ENCODE peak calls at places on chromosomes 2 and 18, in eight cellular contexts. H, O, X, V, Z, G, S and D are unnamed samples. For H3K4me1, the result is how much of the 10 kb centered on the place peaks cover.

GRCh38 chr2:54042908-54043620 is 72.3 kb upstream of the PSME4 start:
- DNase-seq in H (peak), O (no peak), X (no peak), V (no peak), Z (no peak), G (peak), S (peak), D (peak)

GRCh38 chr2:57444731-57445414 is 601.7 kb upstream of the VRK2 start:
- DNase-seq in H (no peak), O (no peak), X (no peak), V (no peak), Z (no peak), G (peak), S (no peak), D (peak)

GRCh38 chr2:96403481-96403880 is 67.9 kb downstream of the NCAPH start:
- DNase-seq in H (peak), O (no peak), X (no peak), V (no peak), Z (no peak), G (no peak), S (no peak), D (no peak)

GRCh38 chr2:133412637-133413164 is 155.6 kb downstream of the NCKAP5 start:
- DNase-seq in H (peak), O (no peak), X (no peak), V (no peak), Z (no peak), G (no peak), S (no peak), D (no peak)

GRCh38 chr2:85648619-85649018 is 19.4 kb downstream of the SFTPB start:
- DNase-seq in H (peak), O (peak), X (peak), V (no peak), Z (no peak), G (peak), S (no peak), D (no peak)

GRCh38 chr18:50401888-50402287 is 27.0 kb downstream of the SKA1 start:
- DNase-seq in H (no peak), O (peak), X (peak), V (no peak), Z (no peak), G (peak), S (peak), D (peak)

GRCh38 chr2:176092270-176093144 is at the start of gene HOXD13:
- DNase-seq in H (no peak), O (peak), X (no peak), V (no peak), Z (no peak), G (no peak), S (no peak), D (no peak)

GRCh38 chr2:13240789-13241487 is 524.2 kb downstream of the TRIB2 start:
- DNase-seq in H (peak), O (no peak), X (no peak), V (no peak), Z (no peak), G (no peak), S (no peak), D (no peak)

GRCh38 chr2:83103602-83104001 is 1355.5 kb downstream of the SUCLG1 start:
- DNase-seq in H (no peak), O (no peak), X (peak), V (no peak), Z (no peak), G (peak), S (peak), D (peak)

GRCh38 chr18:57943723-57944122 is 100.3 kb upstream of the NEDD4L start:
- DNase-seq in H (no peak), O (peak), X (peak), V (no peak), Z (no peak), G (peak), S (peak), D (peak)

GRCh38 chr2:106960633-106961205 is 74.8 kb upstream of the ST6GAL2 start:
- DNase-seq in H (peak), O (peak), X (no peak), V (no peak), Z (no peak), G (peak), S (no peak), D (peak)

GRCh38 chr2:159460227-159460626 is 156.1 kb downstream of the BAZ2B start:
- DNase-seq in H (no peak), O (no peak), X (no peak), V (no peak), Z (no peak), G (no peak), S (no peak), D (no peak)

GRCh38 chr2:7703523-7704144 is 786.4 kb downstream of the RNF144A start:
- DNase-seq in H (no peak), O (peak), X (no peak), V (no peak), Z (no peak), G (no peak), S (no peak), D (no peak)

GRCh38 chr18:49618741-49619392 is 57.0 kb downstream of the LIPG start:
- DNase-seq in H (peak), O (peak), X (no peak), V (no peak), Z (no peak), G (peak), S (no peak), D (no peak)

GRCh38 chr2:221606369-221606768 is 34.3 kb upstream of the EPHA4 start:
- DNase-seq in H (no peak), O (peak), X (no peak), V (no peak), Z (peak), G (no peak), S (no peak), D (no peak)

GRCh38 chr2:177670791-177671528 is 278.4 kb downstream of the AGPS start:
- DNase-seq in H (peak), O (peak), X (no peak), V (no peak), Z (no peak), G (no peak), S (no peak), D (no peak)

GRCh38 chr2:215879977-215880940 is 133.1 kb downstream of the MREG start:
- DNase-seq in H (no peak), O (no peak), X (peak), V (no peak), Z (no peak), G (no peak), S (no peak), D (no peak)

GRCh38 chr18:28725876-28726275 is 548.9 kb upstream of the CDH2 start:
- DNase-seq in H (no peak), O (no peak), X (peak), V (no peak), Z (no peak), G (peak), S (peak), D (peak)

GRCh38 chr2:202178342-202178958 is 59.9 kb downstream of the SUMO1 start:
- DNase-seq in H (peak), O (peak), X (peak), V (peak), Z (peak), G (peak), S (peak), D (peak)

GRCh38 chr18:78681934-78682333 is 297.7 kb upstream of the SALL3 start:
- DNase-seq in H (no peak), O (no peak), X (no peak), V (no peak), Z (no peak), G (no peak), S (no peak), D (no peak)

GRCh38 chr2:216857131-216857550 is 2.7 kb downstream of the TNP1 start:
- DNase-seq in H (no peak), O (peak), X (peak), V (no peak), Z (no peak), G (peak), S (peak), D (peak)

GRCh38 chr2:38627400-38627799 is 24.7 kb upstream of the HNRNPLL start:
- DNase-seq in H (no peak), O (no peak), X (no peak), V (no peak), Z (no peak), G (no peak), S (no peak), D (no peak)

GRCh38 chr2:6535572-6535971 is 330.1 kb downstream of the CMPK2 start:
- DNase-seq in H (no peak), O (peak), X (no peak), V (no peak), Z (peak), G (no peak), S (no peak), D (no peak)

GRCh38 chr18:31101148-31102019 is 837 bp downstream of the DSC2 start:
- DNase-seq in H (no peak), O (peak), X (no peak), V (no peak), Z (peak), G (peak), S (peak), D (no peak)

GRCh38 chr2:103232882-103233281 is 471.1 kb downstream of the TMEM182 start:
- DNase-seq in H (no peak), O (no peak), X (no peak), V (no peak), Z (no peak), G (no peak), S (no peak), D (no peak)

GRCh38 chr2:103230813-103231212 is 469.0 kb downstream of the TMEM182 start:
- DNase-seq in H (no peak), O (no peak), X (no peak), V (no peak), Z (no peak), G (no peak), S (no peak), D (no peak)

DNA sequence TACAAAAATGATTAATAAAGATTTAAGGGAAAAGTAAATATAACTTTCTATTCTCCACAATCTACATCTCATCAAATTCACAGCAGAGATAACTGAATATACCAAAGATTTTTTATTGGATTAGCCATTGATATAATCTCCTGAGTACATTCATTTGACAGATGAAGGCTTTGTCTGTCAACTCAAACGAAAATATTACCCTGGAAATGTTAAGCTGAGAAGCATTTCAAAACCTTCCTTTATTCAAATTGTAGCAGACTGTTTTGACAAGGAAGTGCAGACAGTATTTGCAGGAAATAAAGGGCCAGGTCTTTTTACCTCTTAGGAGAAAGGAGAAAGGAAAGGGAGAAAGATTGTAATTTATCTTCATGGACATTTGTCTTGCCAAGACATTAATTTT is 473.5 kb downstream of the TMEM182 start:
- DNase-seq in H (no peak), O (no peak), X (no peak), V (no peak), Z (no peak), G (no peak), S (no peak), D (no peak)
- H3K4me2 ChIP-seq in H (no peak), O (no peak), X (no peak), V (no peak), Z (no peak), G (no peak), S (no peak), D (no peak)

DNA sequence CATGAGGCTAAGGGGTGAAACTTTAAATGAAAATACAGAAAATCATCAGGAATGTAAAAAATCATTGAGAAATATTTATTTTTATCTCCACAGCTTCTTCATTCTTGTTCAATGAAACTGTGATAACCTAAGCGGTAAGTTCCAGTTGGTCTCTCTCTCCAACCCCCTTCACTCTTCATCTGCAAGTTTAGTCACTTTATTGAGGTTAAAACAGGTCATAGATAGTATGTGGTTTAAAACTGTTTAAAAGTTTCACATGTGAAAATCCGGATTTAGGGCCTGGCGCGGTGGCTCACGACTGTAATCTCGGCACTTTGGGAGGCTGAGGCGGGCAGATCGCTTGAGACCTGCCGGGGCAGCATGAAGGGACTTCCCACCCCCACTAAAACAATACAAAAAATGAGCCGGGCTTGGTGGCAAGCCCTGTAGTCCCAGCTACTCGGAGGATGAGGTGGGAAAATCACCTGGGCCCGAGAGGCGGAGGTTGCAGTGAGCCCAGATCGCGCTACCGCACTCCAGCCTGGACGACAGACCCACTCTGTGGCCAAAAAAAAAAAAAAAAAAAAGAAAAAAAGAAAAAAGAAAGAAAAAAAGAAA is 1.6 kb upstream of the PHLPP1 start:
- DNase-seq in H (no peak), O (no peak), X (peak), V (no peak), Z (no peak), G (peak), S (no peak), D (no peak)
- H3K4me3 ChIP-seq in H (no peak), O (no peak), X (no peak), V (no peak), Z (no peak), G (no peak), S (no peak), D (no peak)

GRCh38 chr2:241798081-241798630 is 10.8 kb upstream of the NEU4 start:
- DNase-seq in H (no peak), O (no peak), X (no peak), V (no peak), Z (no peak), G (no peak), S (no peak), D (no peak)

GRCh38 chr2:241797441-241798080 is 11.4 kb upstream of the NEU4 start:
- DNase-seq in H (no peak), O (no peak), X (no peak), V (no peak), Z (no peak), G (no peak), S (no peak), D (no peak)

GRCh38 chr2:241796610-241797138 is 12.3 kb upstream of the NEU4 start:
- DNase-seq in H (no peak), O (no peak), X (no peak), V (no peak), Z (no peak), G (no peak), S (no peak), D (no peak)

GRCh38 chr2:241799522-241800197 is 9.3 kb upstream of the NEU4 start:
- DNase-seq in H (no peak), O (no peak), X (no peak), V (no peak), Z (no peak), G (no peak), S (no peak), D (no peak)

GRCh38 chr2:241798631-241799521 is 10.1 kb upstream of the NEU4 start:
- DNase-seq in H (no peak), O (no peak), X (no peak), V (no peak), Z (no peak), G (no peak), S (no peak), D (no peak)
- H3K4me1 ChIP-seq in H (under half), O (under half), X (under half), V (under half), Z (under half), G (under half), S (under half), D (under half)

GRCh38 chr18:76456018-76456750 is 38.9 kb downstream of the ZNF516 start:
- DNase-seq in H (peak), O (peak), X (no peak), V (no peak), Z (no peak), G (peak), S (no peak), D (no peak)
- H3K4me2 ChIP-seq in H (peak), O (peak), X (no peak), V (no peak), Z (no peak), G (no peak), S (no peak), D (peak)

DNA sequence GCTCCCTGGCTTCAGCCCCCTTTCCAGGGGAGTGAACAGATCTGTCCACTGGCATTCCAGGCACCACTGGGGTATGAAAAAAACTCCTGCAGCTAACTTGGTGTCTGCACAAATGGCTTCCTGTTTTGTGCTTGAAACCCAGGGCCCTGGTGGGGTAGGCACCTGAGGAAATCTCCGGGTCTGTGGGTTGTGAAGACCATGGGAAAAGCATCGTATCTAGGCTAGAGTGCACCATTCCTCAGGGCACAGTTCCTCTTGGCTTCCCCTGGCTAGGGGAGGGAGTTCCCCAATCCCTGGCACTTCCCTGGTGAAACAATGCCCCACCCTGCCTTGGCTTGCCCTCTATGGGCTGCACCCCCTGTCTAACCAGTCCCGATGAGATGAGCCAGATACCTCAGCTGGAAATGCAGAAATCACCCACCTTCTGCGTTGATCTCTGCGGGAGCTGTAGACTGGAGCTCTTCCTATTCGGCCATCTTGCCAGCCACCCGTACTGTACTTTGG is 34.1 kb downstream of the TFPI start:
- DNase-seq in H (no peak), O (no peak), X (no peak), V (no peak), Z (no peak), G (no peak), S (no peak), D (no peak)
- H3K4me3 ChIP-seq in H (no peak), O (no peak), X (no peak), V (no peak), Z (no peak), G (no peak), S (no peak), D (no peak)

DNA sequence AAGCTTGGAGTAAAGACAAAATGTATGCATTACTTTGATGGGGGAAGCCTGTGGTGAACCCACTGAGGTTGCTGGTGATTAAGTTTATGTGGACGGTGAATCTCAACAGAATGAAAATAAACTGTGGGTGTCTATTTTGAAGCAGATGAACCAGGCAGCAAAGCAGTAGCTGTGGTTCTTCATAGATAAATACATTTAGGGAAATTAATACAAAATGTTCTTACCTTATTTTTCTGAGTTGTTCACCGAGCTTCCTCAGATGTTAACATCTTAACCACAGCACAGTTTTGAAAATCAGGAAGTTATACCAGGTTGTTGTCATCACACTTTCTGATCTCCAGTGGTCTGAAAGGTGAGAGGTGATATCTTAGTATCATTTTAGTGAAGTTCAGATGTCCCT is 53.9 kb downstream of the NCK2 start:
- DNase-seq in H (no peak), O (no peak), X (peak), V (no peak), Z (no peak), G (no peak), S (no peak), D (no peak)
- H3K4me1 ChIP-seq in H (under half), O (under half), X (under half), V (under half), Z (under half), G (under half), S (under half), D (under half)

GRCh38 chr2:20966061-20966460 is 77.8 kb downstream of the APOB start:
- DNase-seq in H (no peak), O (no peak), X (no peak), V (no peak), Z (no peak), G (no peak), S (no peak), D (no peak)

GRCh38 chr2:20962939-20963543 is 80.8 kb downstream of the APOB start:
- DNase-seq in H (peak), O (peak), X (peak), V (peak), Z (peak), G (peak), S (peak), D (peak)

GRCh38 chr2:20961858-20962257 is 82.0 kb downstream of the APOB start:
- DNase-seq in H (no peak), O (no peak), X (no peak), V (no peak), Z (no peak), G (no peak), S (no peak), D (no peak)

GRCh38 chr2:20963867-20964266 is 80.0 kb downstream of the APOB start:
- DNase-seq in H (no peak), O (no peak), X (no peak), V (no peak), Z (no peak), G (no peak), S (no peak), D (no peak)

DNA sequence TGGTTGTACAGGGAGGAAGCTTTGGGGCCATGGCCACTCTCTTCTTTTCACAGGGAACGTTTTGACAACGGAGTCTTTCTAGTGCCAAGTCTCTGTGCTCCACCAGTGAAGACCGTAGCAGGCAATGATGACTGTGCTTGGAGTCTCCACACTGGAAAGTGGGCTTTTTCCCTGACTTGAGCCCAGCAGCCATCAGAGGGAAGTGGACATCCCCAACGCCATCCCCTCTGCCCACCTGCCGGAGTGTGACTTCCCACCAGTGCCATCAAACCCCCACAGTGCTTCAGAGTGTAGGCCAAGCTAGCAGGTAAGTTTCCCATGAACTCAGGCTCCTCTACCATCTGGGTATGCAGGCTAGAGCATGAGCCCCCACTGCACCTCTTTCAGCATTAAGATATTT is 78.7 kb downstream of the APOB start:
- DNase-seq in H (no peak), O (no peak), X (no peak), V (no peak), Z (no peak), G (no peak), S (no peak), D (no peak)
- H3K4me2 ChIP-seq in H (no peak), O (no peak), X (no peak), V (no peak), Z (no peak), G (no peak), S (no peak), D (no peak)

GRCh38 chr18:79988079-79988924 is at the start of gene TXNL4A:
- DNase-seq in H (peak), O (peak), X (peak), V (no peak), Z (peak), G (peak), S (peak), D (peak)

GRCh38 chr18:79987566-79987965 is 797 bp downstream of the TXNL4A start:
- DNase-seq in H (no peak), O (no peak), X (no peak), V (no peak), Z (no peak), G (peak), S (peak), D (no peak)

GRCh38 chr18:79988925-79989361 is 580 bp upstream of the TXNL4A start:
- DNase-seq in H (peak), O (peak), X (peak), V (no peak), Z (no peak), G (peak), S (no peak), D (peak)

GRCh38 chr18:79985172-79985571 is 3.2 kb downstream of the TXNL4A start:
- DNase-seq in H (no peak), O (no peak), X (no peak), V (no peak), Z (no peak), G (no peak), S (no peak), D (no peak)

DNA sequence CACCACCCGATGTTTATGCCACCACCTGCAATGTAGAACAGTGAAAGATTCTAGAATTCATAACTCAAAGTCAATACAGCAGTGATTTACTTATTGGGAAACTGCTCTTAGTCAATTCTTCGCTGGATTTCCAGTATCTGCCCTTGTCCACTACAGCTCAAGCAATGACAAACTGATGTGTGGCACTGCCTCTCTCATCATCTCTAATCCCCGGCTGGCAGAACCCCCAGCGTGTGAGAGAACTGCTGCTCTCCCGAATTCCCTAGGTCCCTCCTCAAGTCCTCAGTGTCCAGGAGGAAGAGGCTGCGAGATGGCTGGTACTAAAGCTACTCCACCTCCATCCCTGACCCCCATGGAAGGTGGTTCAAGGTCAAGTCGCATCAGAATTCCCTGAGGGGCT is 1.6 kb downstream of the TXNL4A start:
- DNase-seq in H (no peak), O (peak), X (no peak), V (no peak), Z (no peak), G (no peak), S (no peak), D (no peak)
- H3K4me3 ChIP-seq in H (peak), O (peak), X (peak), V (peak), Z (peak), G (peak), S (peak), D (peak)